ENCODE peak calls at places on chromosomes 3 and 15, in five cellular contexts. One of them, this sample, is unnamed.

GRCh38 chr3:31354373-31354772 is 178.4 kb upstream of the STT3B start:
- DNase-seq in GM04503: no peak
- DNase-seq in ascending aorta: no peak
- DNase-seq in amniotic stem cell: no peak
- DNase-seq in EH: peak
- DNase-seq in this sample: no peak

GRCh38 chr15:39154136-39154770 is 426.6 kb upstream of the THBS1 start:
- DNase-seq in GM04503: no peak
- DNase-seq in ascending aorta: no peak
- DNase-seq in amniotic stem cell: no peak
- DNase-seq in EH: no peak
- DNase-seq in this sample: no peak

GRCh38 chr15:78454992-78455391 is 17.0 kb downstream of the IREB2 start:
- DNase-seq in GM04503: no peak
- DNase-seq in ascending aorta: no peak
- DNase-seq in amniotic stem cell: no peak
- DNase-seq in EH: no peak
- DNase-seq in this sample: no peak

GRCh38 chr15:23565395-23566069 is at the start of gene MKRN3:
- DNase-seq in GM04503: peak
- DNase-seq in ascending aorta: no peak
- DNase-seq in amniotic stem cell: no peak
- DNase-seq in EH: no peak
- DNase-seq in this sample: no peak

GRCh38 chr3:193016437-193016887 is 98.8 kb upstream of the MB21D2 start:
- DNase-seq in GM04503: peak
- DNase-seq in ascending aorta: no peak
- DNase-seq in amniotic stem cell: no peak
- DNase-seq in EH: peak
- DNase-seq in this sample: no peak

GRCh38 chr15:100234158-100235029 is 107.4 kb downstream of the ADAMTS17 start:
- DNase-seq in GM04503: no peak
- DNase-seq in ascending aorta: no peak
- DNase-seq in amniotic stem cell: no peak
- DNase-seq in EH: no peak
- DNase-seq in this sample: no peak

GRCh38 chr3:88030200-88030599 is 28.6 kb downstream of the CGGBP1 start:
- DNase-seq in GM04503: no peak
- DNase-seq in ascending aorta: no peak
- DNase-seq in amniotic stem cell: no peak
- DNase-seq in EH: no peak
- DNase-seq in this sample: no peak

GRCh38 chr3:130621824-130622223 is 104.8 kb downstream of the COL6A6 start:
- DNase-seq in GM04503: no peak
- DNase-seq in ascending aorta: no peak
- DNase-seq in amniotic stem cell: no peak
- DNase-seq in EH: no peak
- DNase-seq in this sample: no peak

GRCh38 chr3:25284249-25284648 is 143.8 kb upstream of the RARB start:
- DNase-seq in GM04503: no peak
- DNase-seq in ascending aorta: no peak
- DNase-seq in amniotic stem cell: no peak
- DNase-seq in EH: no peak
- DNase-seq in this sample: no peak

GRCh38 chr3:183779896-183780450 is 45.4 kb downstream of the MAP6D1 start:
- DNase-seq in GM04503: no peak
- DNase-seq in ascending aorta: no peak
- DNase-seq in amniotic stem cell: no peak
- DNase-seq in EH: no peak
- DNase-seq in this sample: no peak

GRCh38 chr3:149342413-149343340 is 9.2 kb upstream of the TM4SF18 start:
- DNase-seq in GM04503: peak
- DNase-seq in ascending aorta: no peak
- DNase-seq in amniotic stem cell: no peak
- DNase-seq in EH: peak
- DNase-seq in this sample: no peak

GRCh38 chr3:44877333-44877732 is 2.9 kb downstream of the TGM4 start:
- DNase-seq in GM04503: no peak
- DNase-seq in ascending aorta: no peak
- DNase-seq in amniotic stem cell: no peak
- DNase-seq in EH: no peak
- DNase-seq in this sample: no peak

GRCh38 chr3:193822492-193823220 is 229.6 kb downstream of the OPA1 start:
- DNase-seq in GM04503: no peak
- DNase-seq in ascending aorta: no peak
- DNase-seq in amniotic stem cell: no peak
- DNase-seq in EH: peak
- DNase-seq in this sample: no peak

GRCh38 chr15:65584241-65584640 is 26.7 kb downstream of the INTS14 start:
- DNase-seq in GM04503: no peak
- DNase-seq in ascending aorta: no peak
- DNase-seq in amniotic stem cell: no peak
- DNase-seq in EH: no peak
- DNase-seq in this sample: no peak

GRCh38 chr15:77610731-77611130 is 22.0 kb downstream of the LINGO1 start:
- DNase-seq in GM04503: no peak
- DNase-seq in ascending aorta: no peak
- DNase-seq in amniotic stem cell: no peak
- DNase-seq in EH: no peak
- DNase-seq in this sample: no peak

GRCh38 chr15:24924621-24925020 is 30.2 kb upstream of the SNRPN start:
- DNase-seq in GM04503: no peak
- DNase-seq in ascending aorta: no peak
- DNase-seq in amniotic stem cell: no peak
- DNase-seq in EH: no peak
- DNase-seq in this sample: no peak

GRCh38 chr15:31471731-31472430 is 145.2 kb downstream of the KLF13 start:
- DNase-seq in GM04503: peak
- DNase-seq in ascending aorta: no peak
- DNase-seq in amniotic stem cell: peak
- DNase-seq in EH: peak
- DNase-seq in this sample: no peak

GRCh38 chr3:49799761-49800160 is at the start of gene CDHR4:
- DNase-seq in GM04503: peak
- DNase-seq in ascending aorta: no peak
- DNase-seq in amniotic stem cell: peak
- DNase-seq in EH: peak
- DNase-seq in this sample: no peak

GRCh38 chr3:154615451-154615850 is 185.5 kb upstream of the GPR149 start:
- DNase-seq in GM04503: no peak
- DNase-seq in ascending aorta: no peak
- DNase-seq in amniotic stem cell: no peak
- DNase-seq in EH: peak
- DNase-seq in this sample: no peak

GRCh38 chr15:83914906-83915305 is 261.0 kb downstream of the ADAMTSL3 start:
- DNase-seq in GM04503: no peak
- DNase-seq in ascending aorta: no peak
- DNase-seq in amniotic stem cell: no peak
- DNase-seq in EH: no peak
- DNase-seq in this sample: no peak

GRCh38 chr3:79326642-79327041 is 441.2 kb downstream of the ROBO1 start:
- DNase-seq in GM04503: no peak
- DNase-seq in ascending aorta: no peak
- DNase-seq in amniotic stem cell: no peak
- DNase-seq in EH: no peak
- DNase-seq in this sample: no peak

GRCh38 chr3:179760944-179761343 is 108.1 kb downstream of the USP13 start:
- DNase-seq in GM04503: no peak
- DNase-seq in ascending aorta: no peak
- DNase-seq in amniotic stem cell: no peak
- DNase-seq in EH: peak
- DNase-seq in this sample: no peak

GRCh38 chr15:72033285-72033684 is 84.7 kb downstream of the MYO9A start:
- DNase-seq in GM04503: no peak
- DNase-seq in ascending aorta: no peak
- DNase-seq in amniotic stem cell: no peak
- DNase-seq in EH: no peak
- DNase-seq in this sample: no peak

GRCh38 chr3:107979538-107979937 is 111.3 kb downstream of the CD47 start:
- DNase-seq in GM04503: no peak
- DNase-seq in ascending aorta: no peak
- DNase-seq in amniotic stem cell: no peak
- DNase-seq in EH: no peak
- DNase-seq in this sample: no peak

GRCh38 chr3:11764931-11765363 is 81.7 kb downstream of the TAMM41 start:
- DNase-seq in GM04503: peak
- DNase-seq in ascending aorta: no peak
- DNase-seq in amniotic stem cell: no peak
- DNase-seq in EH: peak
- DNase-seq in this sample: no peak

GRCh38 chr3:156670077-156670476 is 4.3 kb upstream of the TIPARP start:
- DNase-seq in GM04503: no peak
- DNase-seq in ascending aorta: no peak
- DNase-seq in amniotic stem cell: no peak
- DNase-seq in EH: no peak
- DNase-seq in this sample: no peak

GRCh38 chr3:33221241-33221640 is 2.6 kb upstream of the SUSD5 start:
- DNase-seq in GM04503: no peak
- DNase-seq in ascending aorta: no peak
- DNase-seq in amniotic stem cell: no peak
- DNase-seq in EH: no peak
- DNase-seq in this sample: no peak

GRCh38 chr3:124640907-124641306 is 89.3 kb upstream of the UMPS start:
- DNase-seq in GM04503: no peak
- DNase-seq in ascending aorta: no peak
- DNase-seq in amniotic stem cell: no peak
- DNase-seq in EH: no peak
- DNase-seq in this sample: no peak

GRCh38 chr3:128499724-128500275 is 6.8 kb upstream of the GATA2 start:
- DNase-seq in GM04503: no peak
- DNase-seq in ascending aorta: no peak
- DNase-seq in amniotic stem cell: no peak
- DNase-seq in EH: peak
- DNase-seq in this sample: no peak

GRCh38 chr3:52314495-52314894 is 1.6 kb upstream of the DNAH1 start:
- DNase-seq in GM04503: no peak
- DNase-seq in ascending aorta: no peak
- DNase-seq in amniotic stem cell: no peak
- DNase-seq in EH: no peak
- DNase-seq in this sample: no peak

GRCh38 chr15:99618941-99619411 is 53.2 kb downstream of the MEF2A start:
- DNase-seq in GM04503: no peak
- DNase-seq in ascending aorta: no peak
- DNase-seq in amniotic stem cell: no peak
- DNase-seq in EH: peak
- DNase-seq in this sample: no peak

GRCh38 chr3:21405671-21406667 is 345.0 kb downstream of the ZNF385D start:
- DNase-seq in GM04503: no peak
- DNase-seq in ascending aorta: no peak
- DNase-seq in amniotic stem cell: no peak
- DNase-seq in EH: no peak
- DNase-seq in this sample: no peak

GRCh38 chr3:118863731-118864322 is 170.8 kb downstream of the IGSF11 start:
- DNase-seq in GM04503: no peak
- DNase-seq in ascending aorta: no peak
- DNase-seq in amniotic stem cell: no peak
- DNase-seq in EH: no peak
- DNase-seq in this sample: no peak

GRCh38 chr15:70627734-70628541 is 135.4 kb downstream of the UACA start:
- DNase-seq in GM04503: peak
- DNase-seq in ascending aorta: no peak
- DNase-seq in amniotic stem cell: no peak
- DNase-seq in EH: peak
- DNase-seq in this sample: no peak

GRCh38 chr3:46853441-46854410 is 9.5 kb downstream of the MYL3 start:
- DNase-seq in GM04503: no peak
- DNase-seq in ascending aorta: peak
- DNase-seq in amniotic stem cell: no peak
- DNase-seq in EH: no peak
- DNase-seq in this sample: peak

GRCh38 chr3:120171134-120171863 is 77.1 kb upstream of the GSK3B start:
- DNase-seq in GM04503: no peak
- DNase-seq in ascending aorta: no peak
- DNase-seq in amniotic stem cell: no peak
- DNase-seq in EH: no peak
- DNase-seq in this sample: no peak

GRCh38 chr3:193830791-193831191 is 237.8 kb downstream of the OPA1 start:
- DNase-seq in GM04503: no peak
- DNase-seq in ascending aorta: no peak
- DNase-seq in amniotic stem cell: no peak
- DNase-seq in EH: no peak
- DNase-seq in this sample: no peak